ENCODE peak calls at places on chromosomes 12 and 14, in four cellular contexts. J, C, O and Z are unnamed samples.

GRCh38 chr12:62683724-62684501 is 217.3 kb downstream of the MON2 start:
- DNase-seq in J (no peak), C (no peak), O (no peak), Z (peak)

GRCh38 chr14:95482967-95483842 is 33.2 kb downstream of the SYNE3 start:
- DNase-seq in J (peak), C (peak), O (peak), Z (no peak)

GRCh38 chr12:89991807-89992206 is 283.2 kb upstream of the ATP2B1 start:
- DNase-seq in J (no peak), C (no peak), O (no peak), Z (no peak)

GRCh38 chr12:59858508-59858907 is 262.7 kb downstream of the SLC16A7 start:
- DNase-seq in J (peak), C (no peak), O (no peak), Z (no peak)

GRCh38 chr12:112191840-112192321 is 66.5 kb downstream of the TRAFD1 start:
- DNase-seq in J (no peak), C (no peak), O (no peak), Z (no peak)

GRCh38 chr14:102140027-102140749 is 491 bp downstream of the WDR20 start:
- DNase-seq in J (peak), C (peak), O (peak), Z (peak)

GRCh38 chr14:90495357-90496276 is 98.8 kb downstream of the CALM1 start:
- DNase-seq in J (peak), C (peak), O (peak), Z (peak)

GRCh38 chr12:9906888-9907287 is 25.3 kb downstream of the CLEC2A start:
- DNase-seq in J (no peak), C (no peak), O (no peak), Z (no peak)

GRCh38 chr14:36097356-36097755 is 79.2 kb downstream of the PTCSC3 start:
- DNase-seq in J (no peak), C (no peak), O (no peak), Z (no peak)

GRCh38 chr12:11879306-11879705 is 191.4 kb upstream of the BCL2L14 start:
- DNase-seq in J (no peak), C (no peak), O (no peak), Z (no peak)

GRCh38 chr14:50050171-50050570 is 66.2 kb downstream of the VCPKMT start:
- DNase-seq in J (no peak), C (no peak), O (no peak), Z (no peak)

GRCh38 chr12:2654741-2655140 is 140.0 kb upstream of the FKBP4 start:
- DNase-seq in J (no peak), C (no peak), O (no peak), Z (no peak)

GRCh38 chr14:78530078-78530477 is 359.9 kb downstream of the NRXN3 start:
- DNase-seq in J (no peak), C (peak), O (peak), Z (peak)

GRCh38 chr14:58861546-58861945 is 223.8 kb downstream of the DACT1 start:
- DNase-seq in J (no peak), C (no peak), O (no peak), Z (no peak)

GRCh38 chr12:58916153-58916709 is 4.1 kb downstream of the LRIG3 start:
- DNase-seq in J (no peak), C (no peak), O (no peak), Z (no peak)

GRCh38 chr12:118714051-118714460 is 267.3 kb upstream of the SRRM4 start:
- DNase-seq in J (peak), C (peak), O (peak), Z (peak)

GRCh38 chr12:58455146-58455545 is 465.2 kb downstream of the LRIG3 start:
- DNase-seq in J (no peak), C (no peak), O (no peak), Z (no peak)

GRCh38 chr14:92426237-92426636 is 87.3 kb upstream of the RIN3 start:
- DNase-seq in J (no peak), C (no peak), O (no peak), Z (no peak)

GRCh38 chr12:57868211-57868610 is 21.7 kb upstream of the CTDSP2 start:
- DNase-seq in J (no peak), C (no peak), O (no peak), Z (no peak)

GRCh38 chr12:115440438-115440837 is 756.5 kb upstream of the TBX3 start:
- DNase-seq in J (peak), C (peak), O (peak), Z (no peak)

GRCh38 chr12:24565300-24565699 is 383.6 kb downstream of the BCAT1 start:
- DNase-seq in J (no peak), C (no peak), O (no peak), Z (peak)

GRCh38 chr14:36129181-36129580 is 47.3 kb downstream of the PTCSC3 start:
- DNase-seq in J (no peak), C (no peak), O (no peak), Z (peak)

GRCh38 chr12:43733687-43734086 is 24.9 kb downstream of the PUS7L start:
- DNase-seq in J (no peak), C (no peak), O (no peak), Z (no peak)

GRCh38 chr12:124898200-124898950 is 16.1 kb downstream of the UBC start:
- DNase-seq in J (peak), C (peak), O (peak), Z (peak)

GRCh38 chr12:92927436-92928116 is 1.5 kb downstream of the EEA1 start:
- DNase-seq in J (peak), C (peak), O (peak), Z (peak)

GRCh38 chr14:71001742-71002141 is 94.5 kb downstream of the PCNX1 start:
- DNase-seq in J (peak), C (no peak), O (peak), Z (peak)

GRCh38 chr12:132529156-132529839 is 39.3 kb downstream of the FBRSL1 start:
- DNase-seq in J (no peak), C (no peak), O (no peak), Z (no peak)
- TF ChIP-seq JUNB in J (no peak), C (no peak), O (no peak), Z (no peak)

GRCh38 chr12:77325505-77325904 is 260.1 kb upstream of the E2F7 start:
- DNase-seq in J (no peak), C (no peak), O (no peak), Z (peak)

GRCh38 chr12:77328326-77328725 is 263.0 kb upstream of the E2F7 start:
- DNase-seq in J (no peak), C (no peak), O (no peak), Z (no peak)

GRCh38 chr12:77323778-77324415 is 258.5 kb upstream of the E2F7 start:
- DNase-seq in J (no peak), C (no peak), O (no peak), Z (no peak)

GRCh38 chr12:77324416-77324762 is 259.0 kb upstream of the E2F7 start:
- DNase-seq in J (no peak), C (no peak), O (no peak), Z (no peak)

GRCh38 chr12:77324763-77325468 is 259.5 kb upstream of the E2F7 start:
- DNase-seq in J (peak), C (peak), O (peak), Z (peak)
- TF ChIP-seq JUNB in J (no peak), C (no peak), O (no peak), Z (no peak)

GRCh38 chr14:53278602-53279506 is 125.7 kb upstream of the DDHD1 start:
- DNase-seq in J (peak), C (peak), O (no peak), Z (peak)
- TF ChIP-seq JUNB in J (no peak), C (no peak), O (no peak), Z (no peak)

GRCh38 chr12:13252024-13252423 is 55.5 kb downstream of the EMP1 start:
- DNase-seq in J (no peak), C (no peak), O (no peak), Z (no peak)
- TF ChIP-seq JUNB in J (no peak), C (no peak), O (no peak), Z (no peak)

DNA sequence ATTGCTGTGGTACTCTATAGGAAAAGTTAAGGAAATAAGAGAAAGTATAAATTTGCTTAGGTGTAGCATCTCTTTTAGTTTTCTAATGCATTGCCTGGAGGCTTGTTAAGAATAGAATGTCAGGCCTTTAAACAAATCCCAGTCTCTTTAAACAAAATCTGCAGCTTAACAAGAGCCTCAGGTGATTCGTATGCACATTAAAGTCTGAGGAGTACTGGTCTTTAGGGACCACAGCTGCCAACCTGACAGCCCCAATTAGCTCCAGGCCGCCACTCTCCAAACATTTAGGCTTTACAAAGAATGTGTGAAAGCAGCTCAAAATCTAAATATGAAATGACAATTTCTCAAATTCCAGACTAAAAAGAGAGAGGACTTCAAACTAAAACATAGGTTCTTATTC is 35.7 kb downstream of the PAWR start:
- DNase-seq in J (no peak), C (no peak), O (no peak), Z (peak)
- TF ChIP-seq JUNB in J (no peak), C (no peak), O (no peak), Z (no peak)